ENCODE peak calls at places on chromosome 1, in seven cellular contexts. H is GM04504; K is omental fat pad; R is NCI-H524; A is stimulated activated CD4-positive, alpha-beta T cell treated with anti-CD3 and anti-CD28 coated beads, Interleukin-1b, Interleukin-23, amount 100 ng/mL, for 48 hours; T is activated CD4-positive, alpha-beta T cell treated with anti-CD3 and anti-CD28 coated beads, Interleukin-2, amount 50 U/mL, for 4 hours; U is neuronal stem cell. W is an unnamed sample.

GRCh38 chr1:88799433-88799832 is 91.9 kb downstream of the GTF2B start:
- DNase-seq in H (no peak), K (no peak), R (no peak), A (no peak), T (no peak), U (no peak), W (no peak)

GRCh38 chr1:242554577-242554976 is 30.1 kb upstream of the PLD5 start:
- DNase-seq in H (no peak), K (no peak), R (no peak), A (no peak), T (no peak), U (no peak), W (no peak)

GRCh38 chr1:31306278-31306677 is 9.4 kb downstream of the ZCCHC17 start:
- DNase-seq in H (peak; percentile 72), K (no peak), R (no peak), A (no peak), T (no peak), U (no peak), W (no peak)

GRCh38 chr1:92536593-92537332 is 50.0 kb upstream of the GFI1 start:
- DNase-seq in H (no peak), K (no peak), R (no peak), A (no peak), T (no peak), U (no peak), W (no peak)

GRCh38 chr1:9061949-9062555 is 7.4 kb downstream of the SLC2A5 start:
- DNase-seq in H (no peak), K (no peak), R (peak; percentile 31), A (no peak), T (no peak), U (no peak), W (no peak)

GRCh38 chr1:108192581-108192980 is 7.6 kb downstream of the SLC25A24 start:
- DNase-seq in H (no peak), K (no peak), R (no peak), A (no peak), T (no peak), U (no peak), W (no peak)

GRCh38 chr1:226945106-226945857 is 5.2 kb downstream of the COQ8A start:
- DNase-seq in H (no peak), K (no peak), R (peak; percentile 31), A (no peak), T (no peak), U (no peak), W (no peak)

GRCh38 chr1:247165674-247166073 is 6.1 kb downstream of the ZNF124 start:
- DNase-seq in H (no peak), K (no peak), R (no peak), A (no peak), T (no peak), U (no peak), W (no peak)

GRCh38 chr1:6666696-6667095 is 34.9 kb downstream of the DNAJC11 start:
- DNase-seq in H (no peak), K (no peak), R (no peak), A (no peak), T (no peak), U (no peak), W (no peak)

GRCh38 chr1:33256701-33257387 is 552 bp downstream of the ZNF362 start:
- DNase-seq in H (no peak), K (no peak), R (peak; percentile 37), A (peak; percentile 64), T (peak; percentile 50), U (no peak), W (peak; percentile 78)

GRCh38 chr1:64173300-64173940 is 30.0 kb upstream of the UBE2U start:
- DNase-seq in H (no peak), K (no peak), R (no peak), A (no peak), T (no peak), U (no peak), W (no peak)

GRCh38 chr1:193019442-193020026 is 39.6 kb downstream of the UCHL5 start:
- DNase-seq in H (no peak), K (no peak), R (peak; percentile 54), A (no peak), T (no peak), U (peak; percentile 4), W (no peak)

GRCh38 chr1:159828916-159829634 is 2.4 kb downstream of the SLAMF8 start:
- DNase-seq in H (no peak), K (no peak), R (peak; percentile 10), A (no peak), T (no peak), U (no peak), W (peak; percentile 70)

GRCh38 chr1:196295766-196296165 is 312.5 kb downstream of the KCNT2 start:
- DNase-seq in H (no peak), K (no peak), R (peak; percentile 33), A (no peak), T (no peak), U (no peak), W (no peak)

GRCh38 chr1:234768569-234769283 is 158.7 kb upstream of the IRF2BP2 start:
- DNase-seq in H (no peak), K (no peak), R (no peak), A (peak; percentile 65), T (peak; percentile 57), U (no peak), W (no peak)

GRCh38 chr1:181469829-181470228 is 13.5 kb upstream of the CACNA1E start:
- DNase-seq in H (peak; percentile 55), K (no peak), R (no peak), A (no peak), T (no peak), U (no peak), W (no peak)

GRCh38 chr1:168410464-168410863 is 129.8 kb downstream of the TBX19 start:
- DNase-seq in H (no peak), K (no peak), R (no peak), A (no peak), T (no peak), U (no peak), W (no peak)

GRCh38 chr1:199297174-199297573 is 658.3 kb downstream of the PTPRC start:
- DNase-seq in H (no peak), K (no peak), R (no peak), A (no peak), T (no peak), U (no peak), W (no peak)

GRCh38 chr1:50368179-50369007 is 54.9 kb downstream of the DMRTA2 start:
- DNase-seq in H (no peak), K (no peak), R (peak; percentile 42), A (peak; percentile 19), T (no peak), U (peak; percentile 56), W (peak; percentile 32)

GRCh38 chr1:40381268-40382109 is 8.0 kb downstream of the SMAP2 start:
- DNase-seq in H (no peak), K (no peak), R (no peak), A (no peak), T (no peak), U (no peak), W (no peak)

GRCh38 chr1:197356723-197357533 is 88.9 kb downstream of the CRB1 start:
- DNase-seq in H (no peak), K (no peak), R (peak; percentile 69), A (peak; percentile 5), T (no peak), U (peak; percentile 24), W (no peak)

W was measured in left ventricle myocardium superior.